ENCODE peak calls at places on chromosomes 11 and 22, in ten cellular contexts. A is HTR-8/SVneo; E is AG09319; Y is LHCN-M2; R is LNCaP clone FGC; I is adipocyte; D is activated CD4-positive, alpha-beta T cell treated with anti-CD3 and anti-CD28 coated beads, Interleukin-2, amount 50 U/mL, for 48 hours; Z is HEK293T; S is stimulated activated CD4-positive, alpha-beta T cell treated with anti-CD3 and anti-CD28 coated beads, Interleukin-1b, Interleukin-23, amount 100 ng/mL, for 24 hours; G is left cardiac atrium. K is an unnamed sample.

GRCh38 chr11:74185695-74186094 is 14.6 kb downstream of the PPME1 start:
- DNase-seq in A (peak; percentile 33), E (no peak), Y (peak; percentile 7), R (no peak), I (peak; percentile 12), D (no peak), Z (no peak), S (no peak), G (no peak), K (no peak)

GRCh38 chr11:124329787-124330478 is 9.9 kb upstream of the OR8D2 start:
- DNase-seq in A (no peak), E (no peak), Y (peak; percentile 14), R (no peak), I (peak; percentile 15), D (no peak), Z (no peak), S (no peak), G (no peak), K (peak; percentile 9)

GRCh38 chr11:129960216-129961214 is 42.1 kb downstream of the PRDM10 start:
- DNase-seq in A (peak; percentile 34), E (peak; percentile 22), Y (peak; percentile 90), R (no peak), I (peak; percentile 59), D (peak; percentile 11), Z (no peak), S (no peak), G (no peak), K (peak; percentile 63)

GRCh38 chr11:1854949-1855885 is 2.3 kb downstream of the LSP1 start:
- DNase-seq in A (no peak), E (no peak), Y (no peak), R (no peak), I (no peak), D (peak; percentile 74), Z (no peak), S (no peak), G (no peak), K (peak; percentile 92)

GRCh38 chr22:27462190-27462589 is 339.4 kb downstream of the MN1 start:
- DNase-seq in A (no peak), E (no peak), Y (no peak), R (no peak), I (no peak), D (no peak), Z (no peak), S (no peak), G (no peak), K (no peak)

GRCh38 chr22:19448076-19448607 is 631 bp upstream of the C22orf39 start:
- DNase-seq in A (peak; percentile 48), E (no peak), Y (peak; percentile 83), R (peak; percentile 50), I (peak; percentile 79), D (peak; percentile 23), Z (peak; percentile 83), S (no peak), G (no peak), K (peak; percentile 80)

GRCh38 chr11:74050465-74050864 is 41.6 kb upstream of the UCP3 start:
- DNase-seq in A (no peak), E (no peak), Y (no peak), R (no peak), I (no peak), D (no peak), Z (no peak), S (no peak), G (no peak), K (no peak)

GRCh38 chr11:93537767-93538261 is 5.4 kb downstream of the SMCO4 start:
- DNase-seq in A (no peak), E (no peak), Y (no peak), R (peak; percentile 69), I (no peak), D (no peak), Z (no peak), S (no peak), G (peak; percentile 33), K (no peak)

GRCh38 chr11:12287009-12287373 is 90.4 kb upstream of the PARVA start:
- DNase-seq in A (peak; percentile 86), E (peak; percentile 84), Y (peak; percentile 98), R (no peak), I (peak; percentile 94), D (no peak), Z (no peak), S (no peak), G (peak; percentile 51), K (no peak)

GRCh38 chr11:103618532-103618931 is 417.9 kb upstream of the DDI1 start:
- DNase-seq in A (no peak), E (no peak), Y (peak; percentile 27), R (no peak), I (peak; percentile 40), D (no peak), Z (no peak), S (no peak), G (no peak), K (no peak)

GRCh38 chr11:96267001-96267489 is 76.0 kb downstream of the MAML2 start:
- DNase-seq in A (no peak), E (no peak), Y (no peak), R (no peak), I (no peak), D (no peak), Z (no peak), S (no peak), G (no peak), K (no peak)

GRCh38 chr11:5536482-5536881 is 11.9 kb downstream of the OR52H1 start:
- DNase-seq in A (no peak), E (no peak), Y (no peak), R (no peak), I (no peak), D (no peak), Z (no peak), S (no peak), G (no peak), K (no peak)

GRCh38 chr11:61069427-61069826 is 32.9 kb upstream of the CD5 start:
- DNase-seq in A (no peak), E (no peak), Y (no peak), R (no peak), I (no peak), D (peak; percentile 6), Z (no peak), S (no peak), G (no peak), K (no peak)

GRCh38 chr11:69731110-69731509 is 27.3 kb upstream of the FGF19 start:
- DNase-seq in A (no peak), E (no peak), Y (no peak), R (no peak), I (no peak), D (no peak), Z (no peak), S (no peak), G (no peak), K (no peak)

GRCh38 chr22:44002324-44002723 is 21.8 kb upstream of the PARVB start:
- DNase-seq in A (no peak), E (no peak), Y (no peak), R (no peak), I (no peak), D (no peak), Z (no peak), S (no peak), G (no peak), K (no peak)

GRCh38 chr11:102323542-102324261 is 6.4 kb downstream of the BIRC3 start:
- DNase-seq in A (peak; percentile 77), E (no peak), Y (peak; percentile 82), R (no peak), I (peak; percentile 82), D (no peak), Z (no peak), S (no peak), G (no peak), K (no peak)

GRCh38 chr11:101128571-101129202 is 926 bp downstream of the PGR start:
- DNase-seq in A (peak; percentile 20), E (no peak), Y (no peak), R (no peak), I (no peak), D (no peak), Z (no peak), S (no peak), G (peak; percentile 23), K (no peak)

GRCh38 chr22:27327981-27328721 is 473.4 kb downstream of the MN1 start:
- DNase-seq in A (no peak), E (no peak), Y (no peak), R (no peak), I (no peak), D (no peak), Z (no peak), S (no peak), G (no peak), K (no peak)

GRCh38 chr22:24947881-24948280 is 1.4 kb upstream of the LHFPL7 start:
- DNase-seq in A (no peak), E (no peak), Y (no peak), R (no peak), I (no peak), D (no peak), Z (no peak), S (no peak), G (no peak), K (no peak)

GRCh38 chr11:8307601-8308000 is 43.9 kb upstream of the LMO1 start:
- DNase-seq in A (no peak), E (no peak), Y (no peak), R (no peak), I (no peak), D (no peak), Z (no peak), S (no peak), G (no peak), K (no peak)

GRCh38 chr22:45581549-45582080 is 78.9 kb downstream of the FBLN1 start:
- DNase-seq in A (no peak), E (no peak), Y (no peak), R (no peak), I (no peak), D (no peak), Z (no peak), S (no peak), G (no peak), K (no peak)

GRCh38 chr11:35781342-35782171 is 119.0 kb downstream of the TRIM44 start:
- DNase-seq in A (no peak), E (no peak), Y (peak; percentile 75), R (no peak), I (peak; percentile 59), D (no peak), Z (no peak), S (no peak), G (no peak), K (no peak)

GRCh38 chr11:35039076-35039475 is 99.9 kb upstream of the CD44 start:
- DNase-seq in A (no peak), E (no peak), Y (no peak), R (no peak), I (no peak), D (no peak), Z (no peak), S (no peak), G (no peak), K (no peak)

GRCh38 chr11:20638074-20638473 is 31.3 kb upstream of the NELL1 start:
- DNase-seq in A (no peak), E (no peak), Y (no peak), R (no peak), I (no peak), D (no peak), Z (no peak), S (no peak), G (no peak), K (no peak)

GRCh38 chr22:45946805-45947600 is 30.0 kb downstream of the WNT7B start:
- DNase-seq in A (no peak), E (no peak), Y (no peak), R (no peak), I (no peak), D (no peak), Z (no peak), S (no peak), G (no peak), K (no peak)

GRCh38 chr11:75577198-75577597 is 15.1 kb downstream of the SERPINH1 start:
- DNase-seq in A (peak; percentile 62), E (no peak), Y (no peak), R (no peak), I (peak; percentile 75), D (peak; percentile 71), Z (peak; percentile 79), S (peak; percentile 37), G (peak; percentile 66), K (peak; percentile 56)

GRCh38 chr11:133961890-133962289 is 5.1 kb upstream of the IGSF9B start:
- DNase-seq in A (no peak), E (no peak), Y (no peak), R (no peak), I (no peak), D (no peak), Z (no peak), S (no peak), G (no peak), K (no peak)

GRCh38 chr11:1761110-1761856 is 2.4 kb downstream of the CTSD start:
- DNase-seq in A (no peak), E (no peak), Y (no peak), R (no peak), I (no peak), D (no peak), Z (no peak), S (no peak), G (peak; percentile 32), K (no peak)

K was measured in GM13977.